ENCODE peak calls at places on chromosomes 16 and 17, in ten cellular contexts. Q is SHP77; I is ELR; W is heart right ventricle; E is T-helper 1 cell; J is stimulated activated CD8-positive, alpha-beta memory T cell treated with anti-CD3 and anti-CD28 coated beads, Interleukin-15, amount 100 ng/mL, for 1 hour; M is EH; A is osteocyte; D is HCEC 1CT; L is ovary. G is an unnamed sample.

GRCh38 chr16:14529010-14529669 is 100.9 kb downstream of the PARN start:
- DNase-seq in Q (peak; percentile 85), I (peak; percentile 82), W (peak; percentile 55), E (peak; percentile 39), J (peak; percentile 17), M (peak; percentile 91), A (peak; percentile 89), D (peak; percentile 90), L (peak; percentile 83), G (peak; percentile 76)

GRCh38 chr17:57559634-57560387 is 185.3 kb downstream of the CCDC182 start:
- DNase-seq in Q (no peak), I (no peak), W (no peak), E (no peak), J (no peak), M (no peak), A (no peak), D (no peak), L (no peak), G (no peak)

GRCh38 chr16:7313170-7313569 is 19.5 kb upstream of the RBFOX1 start:
- DNase-seq in Q (no peak), I (no peak), W (no peak), E (no peak), J (no peak), M (no peak), A (no peak), D (no peak), L (no peak), G (no peak)

GRCh38 chr17:44105483-44105882 is 18.0 kb downstream of the HDAC5 start:
- DNase-seq in Q (peak; percentile 36), I (no peak), W (no peak), E (no peak), J (no peak), M (no peak), A (no peak), D (no peak), L (peak; percentile 59), G (no peak)

GRCh38 chr16:87765473-87765775 is 362 bp downstream of the KLHDC4 start:
- DNase-seq in Q (no peak), I (peak; percentile 42), W (peak; percentile 19), E (peak; percentile 36), J (no peak), M (peak; percentile 9), A (no peak), D (no peak), L (no peak), G (no peak)

GRCh38 chr17:39012725-39013124 is 45.5 kb upstream of the FBXO47 start:
- DNase-seq in Q (no peak), I (no peak), W (no peak), E (no peak), J (no peak), M (no peak), A (no peak), D (no peak), L (no peak), G (no peak)

GRCh38 chr16:24580665-24581064 is 41.3 kb downstream of the RBBP6 start:
- DNase-seq in Q (no peak), I (peak; percentile 65), W (no peak), E (no peak), J (no peak), M (peak; percentile 58), A (no peak), D (peak; percentile 70), L (no peak), G (no peak)

GRCh38 chr17:37671028-37671812 is 28.0 kb upstream of the DDX52 start:
- DNase-seq in Q (no peak), I (peak; percentile 3), W (no peak), E (no peak), J (no peak), M (peak; percentile 11), A (no peak), D (no peak), L (no peak), G (no peak)

GRCh38 chr16:21654881-21655280 is 2.5 kb upstream of the IGSF6 start:
- DNase-seq in Q (no peak), I (no peak), W (no peak), E (no peak), J (no peak), M (no peak), A (no peak), D (no peak), L (no peak), G (no peak)

GRCh38 chr16:20904507-20905079 is 4.0 kb downstream of the LYRM1 start:
- DNase-seq in Q (no peak), I (peak; percentile 68), W (no peak), E (peak; percentile 18), J (no peak), M (peak; percentile 81), A (no peak), D (peak; percentile 80), L (no peak), G (no peak)

GRCh38 chr16:69176033-69176780 is 10.8 kb upstream of the SNTB2 start:
- DNase-seq in Q (no peak), I (peak; percentile 67), W (no peak), E (no peak), J (no peak), M (peak; percentile 86), A (no peak), D (peak; percentile 56), L (no peak), G (no peak)

G was measured in mucosa of descending colon.